ENCODE peak calls at places on chromosome 1, in ten cellular contexts. One of them, this sample, is unnamed.

GRCh38 chr1:151837197-151837596 is 2.4 kb downstream of the C2CD4D start:
- DNase-seq in Calu3: no peak
- DNase-seq in MM.1S: no peak
- DNase-seq in Caco-2: no peak
- DNase-seq in activated B cell treated with CpG ODN at 0.5 μM for 24 hours: no peak
- DNase-seq in psoas muscle: peak; percentile 35
- DNase-seq in fibroblast of the aortic adventitia: no peak
- DNase-seq in epithelial cell of esophagus: no peak
- DNase-seq in fibroblast of mammary gland: no peak
- DNase-seq in PC-3: no peak
- DNase-seq in this sample: no peak

GRCh38 chr1:204314209-204314892 is 45.4 kb downstream of the PLEKHA6 start:
- DNase-seq in Calu3: no peak
- DNase-seq in MM.1S: peak; percentile 86
- DNase-seq in Caco-2: peak; percentile 62
- DNase-seq in activated B cell treated with CpG ODN at 0.5 μM for 24 hours: no peak
- DNase-seq in psoas muscle: no peak
- DNase-seq in fibroblast of the aortic adventitia: no peak
- DNase-seq in epithelial cell of esophagus: peak; percentile 52
- DNase-seq in fibroblast of mammary gland: no peak
- DNase-seq in PC-3: peak; percentile 31
- DNase-seq in this sample: peak; percentile 83

GRCh38 chr1:19786988-19787423 is 12.7 kb downstream of the TMCO4 start:
- DNase-seq in Calu3: peak; percentile 58
- DNase-seq in MM.1S: no peak
- DNase-seq in Caco-2: peak; percentile 49
- DNase-seq in activated B cell treated with CpG ODN at 0.5 μM for 24 hours: no peak
- DNase-seq in psoas muscle: no peak
- DNase-seq in fibroblast of the aortic adventitia: no peak
- DNase-seq in epithelial cell of esophagus: peak; percentile 76
- DNase-seq in fibroblast of mammary gland: no peak
- DNase-seq in PC-3: peak; percentile 59
- DNase-seq in this sample: no peak

GRCh38 chr1:1847061-1847460 is 43.8 kb downstream of the GNB1 start:
- DNase-seq in Calu3: no peak
- DNase-seq in MM.1S: no peak
- DNase-seq in Caco-2: no peak
- DNase-seq in activated B cell treated with CpG ODN at 0.5 μM for 24 hours: no peak
- DNase-seq in psoas muscle: no peak
- DNase-seq in fibroblast of the aortic adventitia: peak; percentile 46
- DNase-seq in epithelial cell of esophagus: no peak
- DNase-seq in fibroblast of mammary gland: no peak
- DNase-seq in PC-3: no peak
- DNase-seq in this sample: no peak

GRCh38 chr1:82269466-82269865 is 468.7 kb downstream of the ADGRL2 start:
- DNase-seq in Calu3: no peak
- DNase-seq in MM.1S: no peak
- DNase-seq in Caco-2: no peak
- DNase-seq in activated B cell treated with CpG ODN at 0.5 μM for 24 hours: no peak
- DNase-seq in psoas muscle: no peak
- DNase-seq in fibroblast of the aortic adventitia: peak; percentile 77
- DNase-seq in epithelial cell of esophagus: peak; percentile 79
- DNase-seq in fibroblast of mammary gland: peak; percentile 31
- DNase-seq in PC-3: peak; percentile 46
- DNase-seq in this sample: peak; percentile 80

GRCh38 chr1:70134148-70134547 is 71.2 kb downstream of the LRRC40 start:
- DNase-seq in Calu3: no peak
- DNase-seq in MM.1S: no peak
- DNase-seq in Caco-2: no peak
- DNase-seq in activated B cell treated with CpG ODN at 0.5 μM for 24 hours: no peak
- DNase-seq in psoas muscle: peak; percentile 57
- DNase-seq in fibroblast of the aortic adventitia: no peak
- DNase-seq in epithelial cell of esophagus: no peak
- DNase-seq in fibroblast of mammary gland: no peak
- DNase-seq in PC-3: peak; percentile 7
- DNase-seq in this sample: no peak

GRCh38 chr1:18120638-18121037 is 13.0 kb downstream of the IGSF21 start:
- DNase-seq in Calu3: no peak
- DNase-seq in MM.1S: no peak
- DNase-seq in Caco-2: no peak
- DNase-seq in activated B cell treated with CpG ODN at 0.5 μM for 24 hours: no peak
- DNase-seq in psoas muscle: no peak
- DNase-seq in fibroblast of the aortic adventitia: no peak
- DNase-seq in epithelial cell of esophagus: no peak
- DNase-seq in fibroblast of mammary gland: no peak
- DNase-seq in PC-3: no peak
- DNase-seq in this sample: no peak

GRCh38 chr1:180973360-180973759 is 49.3 kb downstream of the STX6 start:
- DNase-seq in Calu3: no peak
- DNase-seq in MM.1S: no peak
- DNase-seq in Caco-2: no peak
- DNase-seq in activated B cell treated with CpG ODN at 0.5 μM for 24 hours: no peak
- DNase-seq in psoas muscle: no peak
- DNase-seq in fibroblast of the aortic adventitia: no peak
- DNase-seq in epithelial cell of esophagus: no peak
- DNase-seq in fibroblast of mammary gland: no peak
- DNase-seq in PC-3: no peak
- DNase-seq in this sample: no peak

GRCh38 chr1:15090373-15090772 is 63.2 kb upstream of the TMEM51 start:
- DNase-seq in Calu3: peak; percentile 91
- DNase-seq in MM.1S: peak; percentile 82
- DNase-seq in Caco-2: peak; percentile 90
- DNase-seq in activated B cell treated with CpG ODN at 0.5 μM for 24 hours: no peak
- DNase-seq in psoas muscle: no peak
- DNase-seq in fibroblast of the aortic adventitia: no peak
- DNase-seq in epithelial cell of esophagus: peak; percentile 53
- DNase-seq in fibroblast of mammary gland: no peak
- DNase-seq in PC-3: peak; percentile 47
- DNase-seq in this sample: no peak

GRCh38 chr1:46310321-46310720 is 6.8 kb downstream of the UQCRH start:
- DNase-seq in Calu3: no peak
- DNase-seq in MM.1S: no peak
- DNase-seq in Caco-2: no peak
- DNase-seq in activated B cell treated with CpG ODN at 0.5 μM for 24 hours: no peak
- DNase-seq in psoas muscle: no peak
- DNase-seq in fibroblast of the aortic adventitia: no peak
- DNase-seq in epithelial cell of esophagus: no peak
- DNase-seq in fibroblast of mammary gland: no peak
- DNase-seq in PC-3: no peak
- DNase-seq in this sample: no peak

GRCh38 chr1:110525250-110525597 is 6.2 kb upstream of the KCNA10 start:
- DNase-seq in Calu3: peak; percentile 4
- DNase-seq in MM.1S: no peak
- DNase-seq in Caco-2: no peak
- DNase-seq in activated B cell treated with CpG ODN at 0.5 μM for 24 hours: no peak
- DNase-seq in psoas muscle: no peak
- DNase-seq in fibroblast of the aortic adventitia: peak; percentile 26
- DNase-seq in epithelial cell of esophagus: peak; percentile 15
- DNase-seq in fibroblast of mammary gland: no peak
- DNase-seq in PC-3: no peak
- DNase-seq in this sample: no peak

GRCh38 chr1:110529011-110529410 is 10.0 kb upstream of the KCNA10 start:
- DNase-seq in Calu3: no peak
- DNase-seq in MM.1S: no peak
- DNase-seq in Caco-2: no peak
- DNase-seq in activated B cell treated with CpG ODN at 0.5 μM for 24 hours: no peak
- DNase-seq in psoas muscle: no peak
- DNase-seq in fibroblast of the aortic adventitia: no peak
- DNase-seq in epithelial cell of esophagus: no peak
- DNase-seq in fibroblast of mammary gland: no peak
- DNase-seq in PC-3: no peak
- DNase-seq in this sample: no peak

GRCh38 chr1:110526189-110526588 is 7.2 kb upstream of the KCNA10 start:
- DNase-seq in Calu3: no peak
- DNase-seq in MM.1S: no peak
- DNase-seq in Caco-2: no peak
- DNase-seq in activated B cell treated with CpG ODN at 0.5 μM for 24 hours: no peak
- DNase-seq in psoas muscle: no peak
- DNase-seq in fibroblast of the aortic adventitia: no peak
- DNase-seq in epithelial cell of esophagus: no peak
- DNase-seq in fibroblast of mammary gland: no peak
- DNase-seq in PC-3: no peak
- DNase-seq in this sample: no peak

GRCh38 chr1:110523011-110523410 is 4.0 kb upstream of the KCNA10 start:
- DNase-seq in Calu3: no peak
- DNase-seq in MM.1S: no peak
- DNase-seq in Caco-2: no peak
- DNase-seq in activated B cell treated with CpG ODN at 0.5 μM for 24 hours: no peak
- DNase-seq in psoas muscle: no peak
- DNase-seq in fibroblast of the aortic adventitia: no peak
- DNase-seq in epithelial cell of esophagus: no peak
- DNase-seq in fibroblast of mammary gland: peak; percentile 25
- DNase-seq in PC-3: no peak
- DNase-seq in this sample: no peak

GRCh38 chr1:110524311-110525249 is 5.6 kb upstream of the KCNA10 start:
- DNase-seq in Calu3: peak; percentile 37
- DNase-seq in MM.1S: peak; percentile 42
- DNase-seq in Caco-2: peak; percentile 44
- DNase-seq in activated B cell treated with CpG ODN at 0.5 μM for 24 hours: no peak
- DNase-seq in psoas muscle: no peak
- DNase-seq in fibroblast of the aortic adventitia: peak; percentile 30
- DNase-seq in epithelial cell of esophagus: peak; percentile 53
- DNase-seq in fibroblast of mammary gland: peak; percentile 36
- DNase-seq in PC-3: peak; percentile 52
- DNase-seq in this sample: peak; percentile 40
- TF ChIP-seq CTCF in Calu3: peak; percentile 51
- TF ChIP-seq CTCF in MM.1S: peak; percentile 62
- TF ChIP-seq CTCF in Caco-2: peak; percentile 57
- TF ChIP-seq CTCF in activated B cell treated with CpG ODN at 0.5 μM for 24 hours: no peak
- TF ChIP-seq CTCF in psoas muscle: peak; percentile 52
- TF ChIP-seq CTCF in fibroblast of the aortic adventitia: peak; percentile 60
- TF ChIP-seq CTCF in epithelial cell of esophagus: peak; percentile 67
- TF ChIP-seq CTCF in fibroblast of mammary gland: peak; percentile 66
- TF ChIP-seq CTCF in PC-3: peak; percentile 86
- TF ChIP-seq CTCF in this sample: peak; percentile 78

DNA sequence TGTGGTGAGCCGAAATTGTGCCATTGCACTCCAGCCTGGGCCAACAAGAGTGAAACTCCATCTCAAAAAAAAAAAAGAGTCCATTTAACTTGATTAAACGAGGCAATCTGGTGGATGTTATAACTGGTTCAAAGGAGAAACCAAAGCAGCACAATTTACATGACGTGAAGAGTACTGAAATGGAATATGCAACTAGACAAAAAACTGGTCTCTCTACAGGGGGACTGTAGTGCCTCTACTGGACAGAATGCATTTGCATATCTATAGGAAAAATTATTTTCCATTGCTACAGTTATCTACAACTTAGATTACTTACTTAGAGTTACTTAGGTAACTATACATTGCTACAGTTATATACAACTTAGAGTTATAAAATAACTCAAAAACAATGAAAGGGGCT is 2.7 kb upstream of the CAPN2 start:
- DNase-seq in Calu3: no peak
- DNase-seq in MM.1S: no peak
- DNase-seq in Caco-2: no peak
- DNase-seq in activated B cell treated with CpG ODN at 0.5 μM for 24 hours: no peak
- DNase-seq in psoas muscle: no peak
- DNase-seq in fibroblast of the aortic adventitia: peak; percentile 61
- DNase-seq in epithelial cell of esophagus: no peak
- DNase-seq in fibroblast of mammary gland: peak; percentile 52
- DNase-seq in PC-3: peak; percentile 55
- DNase-seq in this sample: no peak
- TF ChIP-seq CTCF in Calu3: no peak
- TF ChIP-seq CTCF in MM.1S: peak; percentile 23
- TF ChIP-seq CTCF in Caco-2: peak; percentile 23
- TF ChIP-seq CTCF in activated B cell treated with CpG ODN at 0.5 μM for 24 hours: no peak
- TF ChIP-seq CTCF in psoas muscle: peak; percentile 28
- TF ChIP-seq CTCF in fibroblast of the aortic adventitia: peak; percentile 66
- TF ChIP-seq CTCF in epithelial cell of esophagus: peak; percentile 27
- TF ChIP-seq CTCF in fibroblast of mammary gland: peak; percentile 66
- TF ChIP-seq CTCF in PC-3: peak; percentile 73
- TF ChIP-seq CTCF in this sample: peak; percentile 44

GRCh38 chr1:241156231-241156965 is 200.6 kb downstream of the RGS7 start:
- DNase-seq in Calu3: peak; percentile 85
- DNase-seq in MM.1S: no peak
- DNase-seq in Caco-2: no peak
- DNase-seq in activated B cell treated with CpG ODN at 0.5 μM for 24 hours: no peak
- DNase-seq in psoas muscle: no peak
- DNase-seq in fibroblast of the aortic adventitia: peak; percentile 6
- DNase-seq in epithelial cell of esophagus: peak; percentile 64
- DNase-seq in fibroblast of mammary gland: peak; percentile 79
- DNase-seq in PC-3: peak; percentile 97
- DNase-seq in this sample: peak; percentile 93

GRCh38 chr1:241161188-241161689 is 195.8 kb downstream of the RGS7 start:
- DNase-seq in Calu3: no peak
- DNase-seq in MM.1S: no peak
- DNase-seq in Caco-2: no peak
- DNase-seq in activated B cell treated with CpG ODN at 0.5 μM for 24 hours: no peak
- DNase-seq in psoas muscle: no peak
- DNase-seq in fibroblast of the aortic adventitia: no peak
- DNase-seq in epithelial cell of esophagus: no peak
- DNase-seq in fibroblast of mammary gland: no peak
- DNase-seq in PC-3: no peak
- DNase-seq in this sample: no peak

GRCh38 chr1:241163363-241163762 is 193.6 kb downstream of the RGS7 start:
- DNase-seq in Calu3: no peak
- DNase-seq in MM.1S: no peak
- DNase-seq in Caco-2: no peak
- DNase-seq in activated B cell treated with CpG ODN at 0.5 μM for 24 hours: no peak
- DNase-seq in psoas muscle: no peak
- DNase-seq in fibroblast of the aortic adventitia: no peak
- DNase-seq in epithelial cell of esophagus: no peak
- DNase-seq in fibroblast of mammary gland: no peak
- DNase-seq in PC-3: no peak
- DNase-seq in this sample: no peak

GRCh38 chr1:241157435-241157834 is 199.6 kb downstream of the RGS7 start:
- DNase-seq in Calu3: peak; percentile 9
- DNase-seq in MM.1S: no peak
- DNase-seq in Caco-2: no peak
- DNase-seq in activated B cell treated with CpG ODN at 0.5 μM for 24 hours: no peak
- DNase-seq in psoas muscle: no peak
- DNase-seq in fibroblast of the aortic adventitia: no peak
- DNase-seq in epithelial cell of esophagus: no peak
- DNase-seq in fibroblast of mammary gland: no peak
- DNase-seq in PC-3: no peak
- DNase-seq in this sample: no peak
- TF ChIP-seq CTCF in Calu3: no peak
- TF ChIP-seq CTCF in MM.1S: no peak
- TF ChIP-seq CTCF in Caco-2: no peak
- TF ChIP-seq CTCF in activated B cell treated with CpG ODN at 0.5 μM for 24 hours: no peak
- TF ChIP-seq CTCF in psoas muscle: no peak
- TF ChIP-seq CTCF in fibroblast of the aortic adventitia: no peak
- TF ChIP-seq CTCF in epithelial cell of esophagus: no peak
- TF ChIP-seq CTCF in fibroblast of mammary gland: no peak
- TF ChIP-seq CTCF in PC-3: no peak
- TF ChIP-seq CTCF in this sample: no peak

DNA sequence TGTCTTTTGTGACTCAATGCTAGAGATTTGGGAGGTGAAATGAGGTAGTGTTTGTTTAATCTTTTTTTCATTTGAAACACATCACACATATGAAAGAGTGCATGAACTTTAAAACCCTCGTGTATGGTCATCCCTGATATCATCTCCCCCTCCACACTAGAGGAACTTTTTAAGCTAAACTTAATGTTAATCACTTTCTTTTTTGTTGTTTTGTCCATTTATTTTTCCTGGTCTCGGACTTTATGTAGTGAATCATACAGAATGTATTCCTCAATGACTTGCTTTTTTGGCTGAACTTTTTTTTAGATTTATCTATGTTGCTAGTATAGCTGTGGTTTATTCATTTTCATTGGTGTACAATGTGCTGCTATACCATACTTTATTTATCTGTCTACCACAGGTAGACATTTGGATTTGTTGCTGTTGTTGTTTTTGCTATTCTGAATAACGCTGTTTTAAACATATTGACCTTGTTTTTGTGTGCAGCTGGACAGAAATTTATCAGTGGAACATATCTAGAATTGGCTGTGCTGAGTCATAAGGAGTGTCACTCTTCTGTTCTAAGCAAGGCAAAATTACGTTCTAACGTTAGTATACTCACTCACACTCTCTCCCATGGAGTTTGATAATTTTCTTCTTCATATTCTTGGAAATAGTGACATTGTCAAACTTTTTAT is 441.4 kb downstream of the PLPP3 start:
- DNase-seq in Calu3: no peak
- DNase-seq in MM.1S: no peak
- DNase-seq in Caco-2: no peak
- DNase-seq in activated B cell treated with CpG ODN at 0.5 μM for 24 hours: no peak
- DNase-seq in psoas muscle: no peak
- DNase-seq in fibroblast of the aortic adventitia: peak; percentile 52
- DNase-seq in epithelial cell of esophagus: no peak
- DNase-seq in fibroblast of mammary gland: peak; percentile 36
- DNase-seq in PC-3: peak; percentile 15
- DNase-seq in this sample: peak; percentile 18
- TF ChIP-seq CTCF in Calu3: no peak
- TF ChIP-seq CTCF in MM.1S: no peak
- TF ChIP-seq CTCF in Caco-2: no peak
- TF ChIP-seq CTCF in activated B cell treated with CpG ODN at 0.5 μM for 24 hours: no peak
- TF ChIP-seq CTCF in psoas muscle: no peak
- TF ChIP-seq CTCF in fibroblast of the aortic adventitia: no peak
- TF ChIP-seq CTCF in epithelial cell of esophagus: no peak
- TF ChIP-seq CTCF in fibroblast of mammary gland: no peak
- TF ChIP-seq CTCF in PC-3: no peak
- TF ChIP-seq CTCF in this sample: no peak

This sample was measured in MCF 10A.